ENCODE peak calls at places on chromosomes 7 and 10, in seven cellular contexts. Z, U, W, K, I, N and H are unnamed samples.

GRCh38 chr7:111744501-111745155 is 182.3 kb upstream of the IMMP2L start:
- DNase-seq in Z (no peak), U (no peak), W (no peak), K (no peak), I (no peak), N (peak), H (no peak)

GRCh38 chr10:113920819-113921345 is 66.4 kb downstream of the NHLRC2 start:
- DNase-seq in Z (no peak), U (no peak), W (no peak), K (no peak), I (no peak), N (no peak), H (no peak)

GRCh38 chr10:76036962-76037361 is 605.5 kb downstream of the LRMDA start:
- DNase-seq in Z (no peak), U (no peak), W (no peak), K (no peak), I (no peak), N (no peak), H (no peak)

GRCh38 chr7:6171532-6172330 is 100.7 kb downstream of the CYTH3 start:
- DNase-seq in Z (no peak), U (no peak), W (no peak), K (no peak), I (no peak), N (no peak), H (no peak)

GRCh38 chr10:128854965-128855364 is 612.1 kb upstream of the MGMT start:
- DNase-seq in Z (peak), U (peak), W (no peak), K (no peak), I (peak), N (peak), H (peak)

GRCh38 chr7:136953386-136953785 is 84.9 kb downstream of the CHRM2 start:
- DNase-seq in Z (no peak), U (no peak), W (no peak), K (no peak), I (no peak), N (no peak), H (no peak)

GRCh38 chr7:140059288-140060242 is 3.2 kb downstream of the PARP12 start:
- DNase-seq in Z (peak), U (peak), W (peak), K (no peak), I (no peak), N (peak), H (peak)

GRCh38 chr7:28738384-28738783 is 219.7 kb downstream of the TRIL start:
- DNase-seq in Z (no peak), U (no peak), W (no peak), K (no peak), I (no peak), N (no peak), H (no peak)

GRCh38 chr7:154569916-154570315 is 433.0 kb downstream of the PAXIP1 start:
- DNase-seq in Z (no peak), U (no peak), W (no peak), K (no peak), I (no peak), N (peak), H (no peak)